ENCODE peak calls at places on chromosomes 7 and 10, in nine cellular contexts. B is neuronal stem cell, F is esophagus muscularis mucosa, L is tibial artery, P is PC-9, I is substantia nigra, S is OCI-LY7, C is epithelial cell of prostate, G is upper lobe of right lung. A is an unnamed sample.

GRCh38 chr7:20170626-20171025 is 46.6 kb downstream of the MACC1 start:
- DNase-seq in B (no peak), F (no peak), L (no peak), P (no peak), I (no peak), S (no peak), C (no peak), G (no peak), A (no peak)

GRCh38 chr10:49115015-49115795 is at the start of gene VSTM4:
- DNase-seq in B (peak), F (no peak), L (peak), P (no peak), I (peak), S (no peak), C (no peak), G (peak), A (peak)

GRCh38 chr7:144587701-144588100 is 184.2 kb upstream of the NOBOX start:
- DNase-seq in B (no peak), F (no peak), L (no peak), P (no peak), I (no peak), S (no peak), C (no peak), G (no peak), A (no peak)

GRCh38 chr7:668139-668871 is 58.2 kb upstream of the DNAAF5 start:
- DNase-seq in B (no peak), F (no peak), L (peak), P (no peak), I (no peak), S (no peak), C (no peak), G (no peak), A (no peak)

GRCh38 chr7:148114807-148115206 is 475.8 kb upstream of the C7orf33 start:
- DNase-seq in B (no peak), F (no peak), L (no peak), P (no peak), I (no peak), S (no peak), C (no peak), G (no peak), A (no peak)

GRCh38 chr7:55476071-55476803 is 96.1 kb downstream of the VOPP1 start:
- DNase-seq in B (no peak), F (peak), L (no peak), P (no peak), I (peak), S (no peak), C (no peak), G (no peak), A (no peak)

GRCh38 chr7:8423057-8423456 is 10.4 kb upstream of the NXPH1 start:
- DNase-seq in B (no peak), F (no peak), L (no peak), P (no peak), I (no peak), S (no peak), C (peak), G (no peak), A (no peak)

GRCh38 chr7:31137234-31137633 is 85.1 kb downstream of the ADCYAP1R1 start:
- DNase-seq in B (no peak), F (no peak), L (no peak), P (no peak), I (no peak), S (no peak), C (no peak), G (no peak), A (no peak)

GRCh38 chr10:61438141-61438984 is 14.8 kb downstream of the TMEM26 start:
- DNase-seq in B (no peak), F (no peak), L (no peak), P (no peak), I (no peak), S (no peak), C (no peak), G (no peak), A (no peak)

GRCh38 chr10:122894261-122894944 is 15.0 kb upstream of the FAM24B start:
- DNase-seq in B (no peak), F (no peak), L (no peak), P (no peak), I (no peak), S (no peak), C (no peak), G (no peak), A (no peak)

GRCh38 chr10:2023687-2024086 is 286.4 kb upstream of the ADARB2 start:
- DNase-seq in B (no peak), F (no peak), L (no peak), P (no peak), I (no peak), S (no peak), C (no peak), G (no peak), A (no peak)

GRCh38 chr7:143284591-143285453 is at the start of gene TMEM139:
- DNase-seq in B (no peak), F (no peak), L (no peak), P (peak), I (peak), S (no peak), C (no peak), G (peak), A (peak)

GRCh38 chr10:21427804-21428481 is 97.5 kb downstream of the SKIDA1 start:
- DNase-seq in B (no peak), F (no peak), L (no peak), P (no peak), I (no peak), S (no peak), C (no peak), G (no peak), A (no peak)

GRCh38 chr10:4780782-4781181 is 45.2 kb upstream of the AKR1E2 start:
- DNase-seq in B (no peak), F (no peak), L (no peak), P (no peak), I (no peak), S (no peak), C (no peak), G (no peak), A (no peak)

GRCh38 chr7:24902276-24902675 is 77.7 kb downstream of the OSBPL3 start:
- DNase-seq in B (no peak), F (no peak), L (no peak), P (no peak), I (no peak), S (no peak), C (no peak), G (no peak), A (no peak)

GRCh38 chr7:24197852-24198251 is 86.1 kb upstream of the NPY start:
- DNase-seq in B (no peak), F (peak), L (no peak), P (no peak), I (no peak), S (no peak), C (no peak), G (no peak), A (no peak)

GRCh38 chr10:97025613-97026242 is 160.0 kb downstream of the SLIT1 start:
- DNase-seq in B (peak), F (no peak), L (peak), P (no peak), I (peak), S (peak), C (no peak), G (no peak), A (no peak)

GRCh38 chr7:77235280-77235679 is 35.7 kb upstream of the FGL2 start:
- DNase-seq in B (no peak), F (no peak), L (no peak), P (no peak), I (no peak), S (no peak), C (no peak), G (no peak), A (no peak)

GRCh38 chr7:32479574-32480200 is 10.5 kb downstream of the LSM5 start:
- DNase-seq in B (no peak), F (peak), L (no peak), P (no peak), I (no peak), S (peak), C (no peak), G (no peak), A (no peak)

GRCh38 chr10:89426230-89426868 is 12.0 kb downstream of the IFIT5 start:
- DNase-seq in B (peak), F (no peak), L (no peak), P (peak), I (no peak), S (peak), C (no peak), G (no peak), A (no peak)

GRCh38 chr7:131896189-131896855 is 339.9 kb upstream of the PODXL start:
- DNase-seq in B (no peak), F (no peak), L (no peak), P (no peak), I (no peak), S (no peak), C (no peak), G (no peak), A (no peak)

GRCh38 chr10:61399386-61399785 is 53.8 kb downstream of the TMEM26 start:
- DNase-seq in B (no peak), F (no peak), L (no peak), P (no peak), I (no peak), S (no peak), C (no peak), G (no peak), A (no peak)

GRCh38 chr7:100127866-100128601 is 1.3 kb downstream of the MBLAC1 start:
- DNase-seq in B (no peak), F (no peak), L (no peak), P (no peak), I (no peak), S (peak), C (no peak), G (no peak), A (no peak)

GRCh38 chr7:28957064-28957821 is 887 bp downstream of the TRIL start:
- DNase-seq in B (peak), F (peak), L (no peak), P (no peak), I (no peak), S (no peak), C (no peak), G (peak), A (no peak)

GRCh38 chr7:24576171-24577052 is 3.2 kb downstream of the PALS2 start:
- DNase-seq in B (peak), F (no peak), L (no peak), P (peak), I (no peak), S (peak), C (no peak), G (no peak), A (no peak)

GRCh38 chr7:122143376-122143750 is 686 bp downstream of the AASS start:
- DNase-seq in B (peak), F (no peak), L (peak), P (no peak), I (no peak), S (no peak), C (no peak), G (no peak), A (no peak)

GRCh38 chr7:67771840-67772605 is 775.4 kb downstream of the TYW1 start:
- DNase-seq in B (no peak), F (no peak), L (no peak), P (no peak), I (no peak), S (no peak), C (no peak), G (no peak), A (no peak)

GRCh38 chr7:155533120-155533826 is 13.1 kb downstream of the CNPY1 start:
- DNase-seq in B (peak), F (no peak), L (no peak), P (no peak), I (no peak), S (no peak), C (no peak), G (peak), A (no peak)

GRCh38 chr10:72254891-72255568 is 18.7 kb upstream of the DDIT4 start:
- DNase-seq in B (peak), F (peak), L (peak), P (peak), I (peak), S (no peak), C (no peak), G (peak), A (peak)

GRCh38 chr10:99524736-99525380 is 7.9 kb upstream of the NKX2-3 start:
- DNase-seq in B (no peak), F (no peak), L (no peak), P (no peak), I (no peak), S (no peak), C (no peak), G (no peak), A (no peak)

GRCh38 chr7:105591522-105591921 is 10.2 kb upstream of the EFCAB10 start:
- DNase-seq in B (no peak), F (no peak), L (no peak), P (no peak), I (no peak), S (no peak), C (no peak), G (no peak), A (no peak)

GRCh38 chr7:117172283-117172682 is 150.6 kb downstream of the WNT2 start:
- DNase-seq in B (no peak), F (no peak), L (no peak), P (no peak), I (no peak), S (no peak), C (no peak), G (no peak), A (no peak)

GRCh38 chr7:14767716-14768425 is 134.7 kb downstream of the DGKB start:
- DNase-seq in B (no peak), F (no peak), L (no peak), P (no peak), I (no peak), S (no peak), C (no peak), G (no peak), A (no peak)

GRCh38 chr10:88932539-88933256 is 19.9 kb downstream of the ACTA2 start:
- DNase-seq in B (peak), F (no peak), L (peak), P (peak), I (peak), S (peak), C (peak), G (no peak), A (no peak)

GRCh38 chr10:97861351-97861750 is 11.7 kb downstream of the GOLGA7B start:
- DNase-seq in B (no peak), F (no peak), L (no peak), P (peak), I (no peak), S (no peak), C (peak), G (no peak), A (no peak)

DNA sequence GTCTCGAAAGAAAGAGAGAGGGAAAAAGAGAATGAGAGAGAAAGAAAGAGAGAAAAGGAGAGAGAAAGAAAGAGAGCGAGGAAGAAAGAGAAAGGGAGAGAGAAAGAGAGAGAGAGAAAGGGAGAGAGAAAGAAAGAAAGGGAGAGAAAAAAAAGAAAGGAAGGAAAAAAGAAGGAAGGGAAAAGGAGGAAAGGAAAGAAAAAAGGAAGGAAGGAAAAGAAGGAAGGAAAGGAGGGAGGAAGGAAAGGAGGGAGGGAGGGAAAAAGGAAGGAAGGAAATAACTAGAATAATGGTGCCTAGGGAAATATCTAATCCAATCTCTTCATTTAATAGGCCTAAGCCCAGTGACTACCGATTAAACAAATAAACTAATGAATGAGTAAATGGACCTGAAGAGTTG is 85.4 kb upstream of the LYZL1 start:
- DNase-seq in B (no peak), F (no peak), L (no peak), P (no peak), I (no peak), S (no peak), C (no peak), G (no peak), A (no peak)
- H3K27ac ChIP-seq in B (no peak), F (no peak), L (no peak), P (no peak), I (no peak), S (no peak), C (no peak), G (no peak), A (no peak)

GRCh38 chr7:128108129-128108528 is 76.9 kb upstream of the LRRC4 start:
- DNase-seq in B (no peak), F (no peak), L (peak), P (no peak), I (no peak), S (no peak), C (no peak), G (peak), A (no peak)

GRCh38 chr7:128112781-128113221 is 81.6 kb upstream of the LRRC4 start:
- DNase-seq in B (no peak), F (no peak), L (peak), P (no peak), I (no peak), S (peak), C (no peak), G (peak), A (no peak)

GRCh38 chr7:128108641-128109423 is 77.6 kb upstream of the LRRC4 start:
- DNase-seq in B (no peak), F (no peak), L (peak), P (no peak), I (no peak), S (peak), C (no peak), G (peak), A (no peak)

GRCh38 chr7:128112018-128112780 is 81.0 kb upstream of the LRRC4 start:
- DNase-seq in B (no peak), F (no peak), L (peak), P (no peak), I (no peak), S (peak), C (no peak), G (peak), A (no peak)

GRCh38 chr7:128110641-128111365 is 79.6 kb upstream of the LRRC4 start:
- DNase-seq in B (no peak), F (no peak), L (peak), P (no peak), I (no peak), S (peak), C (no peak), G (peak), A (peak)
- H3K27ac ChIP-seq in B (no peak), F (no peak), L (no peak), P (no peak), I (no peak), S (peak), C (no peak), G (no peak), A (no peak)

DNA sequence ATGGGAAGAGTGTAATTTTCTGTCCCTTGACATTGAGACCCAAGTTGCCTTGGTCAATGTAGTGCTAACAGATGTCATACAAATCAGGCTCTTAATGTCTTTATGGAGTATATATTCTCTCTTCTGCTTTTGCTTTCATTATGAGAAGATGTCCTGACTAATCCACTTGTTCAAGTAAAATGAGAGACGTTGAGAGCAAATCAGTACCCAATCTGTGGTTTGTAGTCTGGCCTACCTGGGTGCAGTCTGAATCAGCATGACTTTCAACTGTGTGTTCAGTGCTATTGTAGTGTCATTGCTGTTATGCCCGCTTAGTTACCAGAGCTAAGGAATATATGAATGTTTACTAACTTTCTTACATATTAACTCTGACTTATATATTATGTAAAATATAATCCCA is 612.4 kb downstream of the ANKRD7 start:
- DNase-seq in B (no peak), F (no peak), L (no peak), P (no peak), I (no peak), S (no peak), C (no peak), G (no peak), A (no peak)
- H3K27ac ChIP-seq in B (no peak), F (no peak), L (no peak), P (no peak), I (no peak), S (no peak), C (no peak), G (no peak), A (no peak)

GRCh38 chr10:6411424-6411823 is 168.7 kb downstream of the PRKCQ start:
- DNase-seq in B (no peak), F (no peak), L (no peak), P (no peak), I (no peak), S (no peak), C (no peak), G (no peak), A (no peak)
- H3K27ac ChIP-seq in B (no peak), F (no peak), L (no peak), P (no peak), I (no peak), S (no peak), C (no peak), G (no peak), A (no peak)

GRCh38 chr10:19658131-19658530 is 158.1 kb upstream of the PLXDC2 start:
- DNase-seq in B (no peak), F (no peak), L (no peak), P (no peak), I (no peak), S (no peak), C (no peak), G (no peak), A (no peak)
- H3K27ac ChIP-seq in B (no peak), F (no peak), L (peak), P (no peak), I (no peak), S (no peak), C (no peak), G (no peak), A (no peak)

GRCh38 chr10:79115302-79115701 is 46.5 kb downstream of the ZMIZ1 start:
- DNase-seq in B (no peak), F (no peak), L (no peak), P (no peak), I (no peak), S (no peak), C (no peak), G (no peak), A (no peak)

GRCh38 chr10:79112898-79113431 is 44.2 kb downstream of the ZMIZ1 start:
- DNase-seq in B (no peak), F (no peak), L (peak), P (no peak), I (no peak), S (no peak), C (peak), G (no peak), A (no peak)

GRCh38 chr10:79111846-79112614 is 43.3 kb downstream of the ZMIZ1 start:
- DNase-seq in B (no peak), F (no peak), L (no peak), P (no peak), I (no peak), S (no peak), C (no peak), G (peak), A (no peak)

GRCh38 chr10:79111427-79111826 is 42.7 kb downstream of the ZMIZ1 start:
- DNase-seq in B (no peak), F (no peak), L (no peak), P (no peak), I (no peak), S (no peak), C (peak), G (no peak), A (no peak)

DNA sequence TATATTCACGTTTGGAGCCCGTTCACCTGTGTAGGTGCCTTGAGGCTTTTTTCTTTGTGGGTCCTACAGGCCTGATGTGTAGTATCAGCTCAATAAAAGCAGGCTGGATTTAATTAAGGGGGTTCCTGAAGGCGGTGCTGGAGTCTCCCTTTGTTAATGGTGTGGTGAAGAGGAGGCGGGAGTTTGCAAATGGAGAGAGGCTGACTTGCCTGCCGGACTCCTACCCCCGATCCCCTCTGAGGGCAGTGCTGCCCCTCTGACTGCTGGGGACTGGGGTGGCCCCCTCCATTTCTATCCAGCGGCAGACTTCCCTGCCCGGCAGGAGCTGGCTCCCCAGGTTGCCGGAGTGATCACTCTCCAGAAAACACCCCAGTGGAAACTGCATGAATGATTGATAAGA is 45.1 kb downstream of the ZMIZ1 start:
- DNase-seq in B (no peak), F (no peak), L (no peak), P (no peak), I (no peak), S (no peak), C (no peak), G (no peak), A (no peak)
- H3K27ac ChIP-seq in B (no peak), F (peak), L (peak), P (no peak), I (no peak), S (no peak), C (peak), G (peak), A (no peak)

A was measured in right lobe of liver.